ENCODE peak calls at places on chromosomes 4 and X, in four cellular contexts. S is T-helper 2 cell, N is kidney, Q is mammary epithelial cell. I is an unnamed sample.

GRCh38 chr4:1047106-1047975 is 35.9 kb downstream of the FGFRL1 start:
- DNase-seq in Q (no peak), N (peak), S (no peak), I (no peak)

GRCh38 chr4:4849524-4850193 is 9.8 kb upstream of the MSX1 start:
- DNase-seq in N (no peak), S (no peak), Q (no peak), I (no peak)

GRCh38 chrX:68257015-68257414 is 176.3 kb downstream of the OPHN1 start:
- DNase-seq in N (no peak), S (no peak), Q (no peak), I (no peak)

GRCh38 chrX:71128915-71129765 is 10.7 kb downstream of the MED12 start:
- DNase-seq in S (peak), Q (peak), N (no peak), I (peak)

GRCh38 chr4:169741569-169741968 is 16.2 kb downstream of the HPF1 start:
- DNase-seq in S (no peak), Q (peak), N (no peak), I (no peak)

GRCh38 chr4:67658302-67658701 is 42.7 kb downstream of the UBA6 start:
- DNase-seq in S (no peak), Q (peak), N (no peak), I (no peak)

GRCh38 chrX:115058276-115058675 is 40.9 kb upstream of the IL13RA2 start:
- DNase-seq in N (no peak), S (no peak), Q (peak), I (no peak)

GRCh38 chr4:95224402-95224801 is 324.4 kb downstream of the UNC5C start:
- DNase-seq in S (no peak), Q (no peak), N (no peak), I (no peak)

GRCh38 chr4:73208376-73208775 is 50.2 kb downstream of the ANKRD17 start:
- DNase-seq in N (no peak), Q (peak), S (no peak), I (no peak)